ENCODE peak calls at places on chromosomes 2 and 18, in four cellular contexts. V is astrocyte of the spinal cord, E is HCT116, W is BE2C. L is an unnamed sample.

GRCh38 chr2:96802281-96802595 is 13.8 kb upstream of the CNNM3 start:
- DNase-seq in V (no peak), E (no peak), W (no peak), L (no peak)

GRCh38 chr2:197369946-197370325 is 59.4 kb upstream of the ANKRD44 start:
- DNase-seq in V (no peak), E (no peak), W (no peak), L (no peak)

GRCh38 chr2:82675186-82675585 is 1783.9 kb downstream of the SUCLG1 start:
- DNase-seq in V (peak), E (no peak), W (no peak), L (no peak)

GRCh38 chr2:112198780-112199179 is 56.1 kb downstream of the ZC3H8 start:
- DNase-seq in V (no peak), E (no peak), W (no peak), L (no peak)

GRCh38 chr18:48021273-48021914 is 90.9 kb upstream of the SMAD2 start:
- DNase-seq in V (no peak), E (no peak), W (no peak), L (no peak)

GRCh38 chr18:79569720-79570119 is 109.9 kb upstream of the CTDP1 start:
- DNase-seq in V (no peak), E (no peak), W (no peak), L (no peak)

GRCh38 chr2:3718679-3719078 is 15.3 kb downstream of the DCDC2C start:
- DNase-seq in V (no peak), E (no peak), W (no peak), L (no peak)

GRCh38 chr2:189363559-189363958 is 77.7 kb upstream of the WDR75 start:
- DNase-seq in V (peak), E (peak), W (no peak), L (no peak)

GRCh38 chr2:86006524-86006923 is 99.2 kb downstream of the POLR1A start:
- DNase-seq in V (no peak), E (no peak), W (no peak), L (no peak)

GRCh38 chr2:66925128-66925527 is 472.0 kb upstream of the ETAA1 start:
- DNase-seq in V (peak), E (no peak), W (no peak), L (no peak)

GRCh38 chr2:219010162-219010756 is 17.0 kb upstream of the CRYBA2 start:
- DNase-seq in V (no peak), E (no peak), W (no peak), L (no peak)
- TF ChIP-seq CTCF in V (peak), E (peak), W (peak), L (peak)

GRCh38 chr2:238122287-238123217 is 15.9 kb upstream of the KLHL30 start:
- DNase-seq in V (no peak), E (no peak), W (peak), L (no peak)

GRCh38 chr2:238123218-238123971 is 15.1 kb upstream of the KLHL30 start:
- DNase-seq in V (no peak), E (no peak), W (no peak), L (no peak)

GRCh38 chr2:238121511-238122286 is 16.8 kb upstream of the KLHL30 start:
- DNase-seq in V (no peak), E (no peak), W (no peak), L (no peak)

GRCh38 chr2:238119756-238120462 is 18.6 kb upstream of the KLHL30 start:
- DNase-seq in V (no peak), E (no peak), W (peak), L (no peak)

GRCh38 chr2:238120463-238121298 is 17.8 kb upstream of the KLHL30 start:
- DNase-seq in V (no peak), E (no peak), W (peak), L (peak)
- TF ChIP-seq CTCF in V (no peak), E (no peak), W (peak), L (peak)

GRCh38 chr2:34547340-34547739 is 948.2 kb upstream of the FAM98A start:
- DNase-seq in V (no peak), E (no peak), W (no peak), L (no peak)
- TF ChIP-seq CTCF in V (no peak), E (no peak), W (peak), L (no peak)

GRCh38 chr2:167550448-167550847 is 662.2 kb downstream of the XIRP2 start:
- DNase-seq in V (peak), E (peak), W (no peak), L (no peak)
- TF ChIP-seq CTCF in V (peak), E (peak), W (peak), L (peak)